ENCODE peak calls at places on chromosomes 16 and 17, in seven cellular contexts. K, F, C, Q, J, G and Z are unnamed samples.

GRCh38 chr17:27944546-27945332 is 51.6 kb upstream of the LYRM9 start:
- DNase-seq in K (peak), F (no peak), C (no peak), Q (no peak), J (no peak), G (no peak), Z (no peak)

GRCh38 chr16:21614896-21615295 is 15.5 kb downstream of the METTL9 start:
- DNase-seq in K (no peak), F (no peak), C (no peak), Q (no peak), J (no peak), G (no peak), Z (no peak)

GRCh38 chr17:6374761-6375312 is 60.1 kb downstream of the AIPL1 start:
- DNase-seq in K (no peak), F (no peak), C (no peak), Q (no peak), J (no peak), G (peak), Z (no peak)

GRCh38 chr17:41885733-41886132 is 20.5 kb upstream of the KLHL11 start:
- DNase-seq in K (no peak), F (no peak), C (peak), Q (peak), J (no peak), G (no peak), Z (no peak)

GRCh38 chr17:36930501-36930900 is 6.8 kb upstream of the LHX1 start:
- DNase-seq in K (no peak), F (no peak), C (no peak), Q (no peak), J (no peak), G (no peak), Z (no peak)

GRCh38 chr17:69506489-69506888 is 92.0 kb downstream of the MAP2K6 start:
- DNase-seq in K (no peak), F (no peak), C (no peak), Q (no peak), J (no peak), G (no peak), Z (peak)

GRCh38 chr16:75086281-75086680 is 30.3 kb downstream of the LDHD start:
- DNase-seq in K (no peak), F (no peak), C (no peak), Q (no peak), J (no peak), G (no peak), Z (no peak)

GRCh38 chr16:67504190-67505021 is 21.1 kb upstream of the AGRP start:
- DNase-seq in K (no peak), F (peak), C (no peak), Q (no peak), J (no peak), G (no peak), Z (peak)

GRCh38 chr17:78709119-78709681 is 72.9 kb downstream of the CYTH1 start:
- DNase-seq in K (no peak), F (no peak), C (no peak), Q (no peak), J (no peak), G (no peak), Z (no peak)

GRCh38 chr16:735982-736453 is 4.8 kb downstream of the CIAO3 start:
- DNase-seq in K (no peak), F (no peak), C (no peak), Q (no peak), J (no peak), G (no peak), Z (no peak)

GRCh38 chr17:77352441-77352840 is 211.7 kb downstream of the SEC14L1 start:
- DNase-seq in K (no peak), F (no peak), C (no peak), Q (no peak), J (no peak), G (no peak), Z (no peak)

GRCh38 chr17:32971171-32971570 is 20.5 kb upstream of the SPACA3 start:
- DNase-seq in K (peak), F (peak), C (no peak), Q (no peak), J (no peak), G (no peak), Z (no peak)

GRCh38 chr17:48610282-48611211 is at the start of gene HOXB7:
- DNase-seq in K (no peak), F (peak), C (peak), Q (peak), J (no peak), G (no peak), Z (no peak)

GRCh38 chr16:55003306-55003705 is 72.6 kb downstream of the IRX5 start:
- DNase-seq in K (no peak), F (no peak), C (no peak), Q (no peak), J (no peak), G (no peak), Z (no peak)

GRCh38 chr17:17710728-17711541 is 29.7 kb downstream of the RAI1 start:
- DNase-seq in K (no peak), F (peak), C (peak), Q (peak), J (no peak), G (peak), Z (peak)

GRCh38 chr17:56949595-56949994 is 11.3 kb downstream of the COIL start:
- DNase-seq in K (no peak), F (no peak), C (no peak), Q (no peak), J (no peak), G (no peak), Z (no peak)

GRCh38 chr16:66462912-66463311 is 35.8 kb downstream of the BEAN1 start:
- DNase-seq in K (no peak), F (no peak), C (no peak), Q (no peak), J (no peak), G (no peak), Z (no peak)
- TF ChIP-seq JUND in K (no peak), F (no peak), C (no peak), Q (no peak), J (no peak), G (no peak), Z (no peak)

GRCh38 chr17:21280081-21280518 is 4.4 kb upstream of the MAP2K3 start:
- DNase-seq in K (peak), F (peak), C (peak), Q (peak), J (no peak), G (peak), Z (peak)
- TF ChIP-seq JUND in K (no peak), F (no peak), C (no peak), Q (no peak), J (no peak), G (no peak), Z (no peak)

GRCh38 chr16:22915003-22915402 is 101.0 kb downstream of the HS3ST2 start:
- DNase-seq in K (no peak), F (no peak), C (no peak), Q (no peak), J (no peak), G (no peak), Z (no peak)

DNA sequence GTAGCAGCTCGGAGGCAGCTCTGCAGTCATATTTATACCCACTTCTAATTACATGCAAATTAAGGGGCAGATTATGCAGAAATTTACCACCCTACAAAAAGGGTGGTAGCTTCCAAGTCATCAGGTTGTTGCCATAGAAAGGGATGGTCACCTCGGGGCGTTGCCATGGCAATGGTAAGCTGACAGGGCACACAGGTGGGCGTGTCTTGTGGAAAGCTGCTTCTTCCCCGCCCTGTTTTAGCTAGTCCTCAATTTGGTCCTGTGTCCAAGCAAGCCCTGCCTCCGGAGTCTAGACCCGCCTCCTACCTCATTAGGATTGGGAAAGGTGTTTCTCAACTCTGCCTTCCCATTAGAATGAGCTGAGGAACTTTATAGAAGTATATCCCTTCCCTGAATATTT is 98.7 kb downstream of the HS3ST2 start:
- DNase-seq in K (no peak), F (no peak), C (no peak), Q (no peak), J (no peak), G (no peak), Z (no peak)
- TF ChIP-seq JUND in K (no peak), F (no peak), C (no peak), Q (no peak), J (no peak), G (no peak), Z (no peak)

GRCh38 chr17:9824797-9825338 is 856 bp upstream of the GLP2R start:
- DNase-seq in K (no peak), F (no peak), C (no peak), Q (no peak), J (no peak), G (no peak), Z (no peak)

GRCh38 chr17:9829343-9829742 is 3.6 kb downstream of the GLP2R start:
- DNase-seq in K (no peak), F (no peak), C (no peak), Q (no peak), J (no peak), G (no peak), Z (no peak)

GRCh38 chr17:9828296-9829059 is 2.8 kb downstream of the GLP2R start:
- DNase-seq in K (no peak), F (no peak), C (no peak), Q (no peak), J (no peak), G (no peak), Z (no peak)

GRCh38 chr17:9824094-9824493 is 1.6 kb upstream of the GLP2R start:
- DNase-seq in K (no peak), F (peak), C (no peak), Q (no peak), J (no peak), G (no peak), Z (no peak)

DNA sequence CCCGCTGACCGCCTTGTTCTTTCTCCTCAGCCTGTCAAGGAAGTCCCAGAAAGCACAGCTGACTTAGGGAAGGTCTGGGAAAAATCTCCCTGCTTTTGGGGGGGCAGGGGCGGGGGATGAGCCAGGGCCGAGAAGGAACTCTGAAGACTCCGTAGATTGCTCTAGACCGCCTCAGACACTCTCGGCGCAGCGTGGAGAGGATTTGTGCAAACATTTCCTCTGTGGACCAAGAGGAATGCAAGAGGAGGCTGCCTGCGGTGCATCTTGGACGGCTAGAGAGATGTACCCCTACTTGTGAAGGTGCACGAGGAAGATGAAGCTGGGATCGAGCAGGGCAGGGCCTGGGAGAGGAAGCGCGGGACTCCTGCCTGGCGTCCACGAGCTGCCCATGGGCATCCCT is at the start of gene GLP2R:
- DNase-seq in K (no peak), F (no peak), C (no peak), Q (no peak), J (no peak), G (no peak), Z (no peak)
- TF ChIP-seq JUND in K (no peak), F (no peak), C (no peak), Q (no peak), J (no peak), G (no peak), Z (no peak)

DNA sequence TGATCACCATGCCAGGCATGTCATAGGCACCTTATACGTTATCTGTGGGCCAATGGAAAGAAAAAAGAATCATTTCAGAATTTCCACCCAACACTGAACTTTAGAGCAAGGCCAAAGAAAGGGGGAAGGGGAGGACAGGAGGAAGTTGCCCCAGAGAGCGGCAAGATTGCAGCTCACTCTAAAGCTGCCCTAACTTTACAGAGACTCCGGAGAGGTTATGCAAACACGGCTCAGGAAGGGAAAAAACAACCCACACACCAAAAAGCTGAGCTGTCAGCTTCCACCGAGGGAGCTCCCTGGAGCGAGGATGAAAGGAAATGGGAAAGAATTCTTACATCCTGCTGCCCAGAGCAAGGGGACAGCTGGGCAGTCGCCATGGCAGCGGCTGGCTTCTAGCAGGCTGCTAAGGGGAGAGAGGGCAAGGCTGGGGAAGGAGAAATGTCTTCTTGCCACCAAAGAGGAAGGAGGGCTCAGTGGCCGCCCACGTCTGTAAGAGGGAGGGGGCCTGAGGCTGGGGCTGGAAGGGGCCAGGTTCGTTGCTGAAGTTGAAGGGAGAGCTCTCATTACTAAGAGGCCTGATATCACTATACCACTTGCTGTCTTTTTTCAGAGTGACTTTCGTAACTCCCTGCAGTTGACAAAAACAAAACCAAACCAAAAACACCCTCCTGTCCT is 18.2 kb downstream of the COTL1 start:
- DNase-seq in K (no peak), F (no peak), C (no peak), Q (peak), J (peak), G (no peak), Z (peak)
- TF ChIP-seq JUND in K (no peak), F (no peak), C (no peak), Q (no peak), J (no peak), G (no peak), Z (no peak)

GRCh38 chr17:64747938-64748540 is 85.9 kb upstream of the SMURF2 start:
- DNase-seq in K (no peak), F (no peak), C (no peak), Q (no peak), J (no peak), G (no peak), Z (no peak)

GRCh38 chr17:64741038-64741641 is 79.0 kb upstream of the SMURF2 start:
- DNase-seq in K (no peak), F (no peak), C (no peak), Q (no peak), J (no peak), G (no peak), Z (no peak)

GRCh38 chr17:64739316-64740058 is 77.4 kb upstream of the SMURF2 start:
- DNase-seq in K (no peak), F (no peak), C (no peak), Q (no peak), J (no peak), G (no peak), Z (peak)

GRCh38 chr17:64736804-64737492 is 74.8 kb upstream of the SMURF2 start:
- DNase-seq in K (no peak), F (no peak), C (no peak), Q (peak), J (no peak), G (peak), Z (peak)

GRCh38 chr17:64741924-64742670 is 80.0 kb upstream of the SMURF2 start:
- DNase-seq in K (no peak), F (no peak), C (no peak), Q (no peak), J (no peak), G (no peak), Z (no peak)
- TF ChIP-seq JUND in K (no peak), F (no peak), C (no peak), Q (no peak), J (no peak), G (no peak), Z (no peak)